ENCODE peak calls at places on chromosomes 11 and 22, in four cellular contexts. Z is Right ventricle myocardium superior; A is AML-193; H is activated naive CD4-positive, alpha-beta T cell. N is an unnamed sample.

GRCh38 chr11:74755395-74755995 is 6.8 kb downstream of the RNF169 start:
- DNase-seq in Z (no peak), A (no peak), H (no peak), N (no peak)

GRCh38 chr11:14980854-14981253 is 8.7 kb upstream of the CALCA start:
- DNase-seq in Z (no peak), A (no peak), H (no peak), N (no peak)

GRCh38 chr11:11146830-11147229 is 206.2 kb downstream of the CSNK2A3 start:
- DNase-seq in Z (no peak), A (no peak), H (no peak), N (no peak)

GRCh38 chr11:30314625-30315024 is 8.3 kb upstream of the ARL14EP start:
- DNase-seq in Z (no peak), A (peak), H (no peak), N (no peak)

GRCh38 chr11:13160302-13160701 is 117.3 kb upstream of the BMAL1 start:
- DNase-seq in Z (no peak), A (no peak), H (no peak), N (no peak)

GRCh38 chr11:8168485-8169257 is at the start of gene RIC3:
- DNase-seq in Z (peak), A (no peak), H (peak), N (peak)

GRCh38 chr22:24516301-24516737 is 21.2 kb downstream of the UPB1 start:
- DNase-seq in Z (no peak), A (no peak), H (no peak), N (no peak)

GRCh38 chr11:8564526-8564925 is 29.5 kb downstream of the STK33 start:
- DNase-seq in Z (no peak), A (no peak), H (no peak), N (no peak)

GRCh38 chr11:61494341-61495038 is 14.1 kb upstream of the LRRC10B start:
- DNase-seq in Z (no peak), A (no peak), H (no peak), N (no peak)

GRCh38 chr11:96015911-96016565 is 92.1 kb upstream of the MTMR2 start:
- DNase-seq in Z (no peak), A (no peak), H (no peak), N (no peak)

N was measured in NCI-H1930.